ENCODE peak calls at places on chromosomes 11 and 22, in five cellular contexts. P, T, N, D and S are unnamed samples. For H3K79me2, the result is how much of the 10 kb centered on the place peaks cover.

GRCh38 chr11:6606471-6607189 is 3.1 kb downstream of the ILK start:
- DNase-seq in D (peak), N (peak), T (peak), P (peak), S (peak)

GRCh38 chr11:93005239-93005638 is 35.8 kb downstream of the MTNR1B start:
- DNase-seq in T (peak), P (no peak), D (no peak), N (no peak), S (peak)

GRCh38 chr22:19959043-19959586 is 17.5 kb upstream of the TXNRD2 start:
- DNase-seq in D (peak), N (peak), T (peak), P (peak), S (no peak)

GRCh38 chr11:102112654-102112926 is 2.3 kb downstream of the YAP1 start:
- DNase-seq in N (no peak), T (no peak), D (no peak), P (no peak), S (peak)

GRCh38 chr11:120431633-120432032 is 79.9 kb upstream of the GRIK4 start:
- DNase-seq in N (peak), P (peak), D (peak), T (peak), S (peak)

GRCh38 chr22:36540867-36541642 is 12.1 kb upstream of the EIF3D start:
- DNase-seq in D (peak), P (no peak), N (no peak), T (no peak), S (peak)

GRCh38 chr11:116835042-116835772 is 2.2 kb downstream of the APOA1 start:
- DNase-seq in N (no peak), P (no peak), T (no peak), D (peak), S (no peak)

GRCh38 chr11:61270354-61271070 is 24.6 kb downstream of the VWCE start:
- DNase-seq in D (no peak), N (no peak), P (no peak), T (peak), S (peak)

GRCh38 chr11:61347916-61348461 is 13.7 kb downstream of the CYB561A3 start:
- DNase-seq in N (no peak), P (no peak), D (peak), T (no peak), S (no peak)

GRCh38 chr11:9660886-9661285 is 3.0 kb upstream of the SWAP70 start:
- DNase-seq in P (no peak), D (no peak), T (peak), N (no peak), S (peak)

GRCh38 chr11:19679952-19680823 is 32.4 kb upstream of the NAV2 start:
- DNase-seq in N (peak), T (peak), D (peak), P (peak), S (peak)

GRCh38 chr11:115489466-115489865 is 14.7 kb downstream of the CADM1 start:
- DNase-seq in P (no peak), T (no peak), D (no peak), N (no peak), S (no peak)

GRCh38 chr11:5234390-5234834 is at the start of gene HBD:
- DNase-seq in D (no peak), T (peak), P (no peak), N (no peak), S (no peak)

GRCh38 chr11:134532176-134532920 is 120.3 kb upstream of the B3GAT1 start:
- DNase-seq in T (no peak), N (peak), P (no peak), D (no peak), S (no peak)

GRCh38 chr11:73716153-73717056 is 44.5 kb downstream of the RAB6A start:
- DNase-seq in P (no peak), T (no peak), D (no peak), N (no peak), S (no peak)

GRCh38 chr11:2122222-2122906 is 16.8 kb downstream of the IGF2 start:
- DNase-seq in P (no peak), D (no peak), N (no peak), T (no peak), S (peak)

GRCh38 chr22:31238057-31238456 is 26.0 kb downstream of the LIMK2 start:
- DNase-seq in N (no peak), D (no peak), P (no peak), T (no peak), S (peak)

GRCh38 chr11:44388828-44389645 is 79.1 kb upstream of the ALX4 start:
- DNase-seq in D (peak), P (no peak), T (no peak), N (peak), S (no peak)

GRCh38 chr11:118212781-118213565 is 11.8 kb downstream of the JAML start:
- DNase-seq in D (no peak), P (no peak), T (no peak), N (peak), S (no peak)

GRCh38 chr11:19437760-19438159 is 197.0 kb upstream of the E2F8 start:
- DNase-seq in P (no peak), T (peak), D (no peak), N (no peak), S (peak)

GRCh38 chr11:16945671-16946469 is 68.3 kb downstream of the PLEKHA7 start:
- DNase-seq in D (peak), T (peak), N (peak), P (peak), S (peak)

GRCh38 chr22:21624120-21624879 is 5.5 kb downstream of the YDJC start:
- DNase-seq in P (no peak), N (peak), D (peak), T (peak), S (peak)

GRCh38 chr11:15845261-15845660 is 511.1 kb downstream of the SOX6 start:
- DNase-seq in N (peak), P (no peak), T (no peak), D (peak), S (no peak)

GRCh38 chr11:119204066-119204465 is 2.1 kb upstream of the CBL start:
- DNase-seq in N (no peak), T (no peak), P (no peak), D (no peak), S (no peak)

GRCh38 chr11:28833670-28834069 is 725.5 kb downstream of the METTL15 start:
- DNase-seq in N (no peak), D (peak), P (no peak), T (peak), S (peak)

GRCh38 chr22:22884888-22885840 is 2.5 kb upstream of the IGLL5 start:
- DNase-seq in T (no peak), N (no peak), P (no peak), D (no peak), S (no peak)

GRCh38 chr11:18844753-18845367 is 53.3 kb upstream of the PTPN5 start:
- DNase-seq in P (peak), T (peak), D (peak), N (peak), S (peak)

GRCh38 chr22:19756288-19757128 is 4.1 kb upstream of the TBX1 start:
- DNase-seq in N (peak), T (peak), P (peak), D (peak), S (peak)

GRCh38 chr11:10906521-10906920 is 48.7 kb upstream of the ZBED5 start:
- DNase-seq in T (peak), D (no peak), N (no peak), P (no peak), S (peak)

GRCh38 chr22:21623402-21623970 is 6.3 kb downstream of the YDJC start:
- DNase-seq in P (no peak), D (no peak), N (no peak), T (no peak), S (no peak)

GRCh38 chr11:75867778-75868374 is 52.9 kb downstream of the UVRAG start:
- DNase-seq in N (peak), P (peak), T (peak), D (peak), S (peak)

GRCh38 chr11:134655189-134655937 is 243.3 kb upstream of the B3GAT1 start:
- DNase-seq in P (no peak), T (no peak), N (no peak), D (no peak), S (no peak)

GRCh38 chr11:44928807-44929206 is 21.9 kb downstream of the TP53I11 start:
- DNase-seq in N (peak), T (no peak), P (no peak), D (peak), S (no peak)

GRCh38 chr11:19935507-19935906 is 222.9 kb downstream of the NAV2 start:
- DNase-seq in T (peak), D (peak), P (no peak), N (peak), S (peak)

GRCh38 chr22:39462443-39463147 is 5.8 kb downstream of the MGAT3 start:
- DNase-seq in D (peak), T (no peak), P (no peak), N (peak), S (no peak)

GRCh38 chr11:14320020-14320419 is 39.0 kb downstream of the RRAS2 start:
- DNase-seq in N (no peak), T (peak), P (no peak), D (no peak), S (no peak)

GRCh38 chr11:2591805-2592204 is 108.0 kb downstream of the KCNQ1OT1 start:
- DNase-seq in D (no peak), N (no peak), T (no peak), P (no peak), S (no peak)

GRCh38 chr22:19880786-19881569 is 26.3 kb upstream of the GNB1L start:
- DNase-seq in N (peak), P (peak), D (peak), T (peak), S (peak)

GRCh38 chr22:48256041-48256739 is 1493.7 kb downstream of the TBC1D22A start:
- DNase-seq in D (no peak), P (no peak), T (no peak), N (no peak), S (no peak)

GRCh38 chr11:12777208-12777874 is 103.1 kb downstream of the TEAD1 start:
- DNase-seq in P (no peak), D (no peak), N (no peak), T (peak), S (peak)
- TF ChIP-seq EZH2phosphoT487 in P (no peak), D (no peak), N (no peak), T (no peak), S (no peak)

GRCh38 chr11:79237676-79238075 is 203.2 kb downstream of the TENM4 start:
- DNase-seq in T (peak), N (no peak), D (no peak), P (no peak), S (no peak)

GRCh38 chr11:79232346-79232745 is 208.5 kb downstream of the TENM4 start:
- DNase-seq in P (no peak), T (peak), D (no peak), N (no peak), S (no peak)

GRCh38 chr11:79235696-79236095 is 205.1 kb downstream of the TENM4 start:
- DNase-seq in T (no peak), N (no peak), D (no peak), P (no peak), S (no peak)

GRCh38 chr11:79237111-79237510 is 203.7 kb downstream of the TENM4 start:
- DNase-seq in N (no peak), T (peak), D (no peak), P (no peak), S (no peak)

GRCh38 chr11:79236541-79236971 is 204.3 kb downstream of the TENM4 start:
- DNase-seq in T (peak), P (no peak), D (no peak), N (peak), S (no peak)
- H3K27ac ChIP-seq in T (peak), P (no peak), D (no peak), N (no peak), S (no peak)

DNA sequence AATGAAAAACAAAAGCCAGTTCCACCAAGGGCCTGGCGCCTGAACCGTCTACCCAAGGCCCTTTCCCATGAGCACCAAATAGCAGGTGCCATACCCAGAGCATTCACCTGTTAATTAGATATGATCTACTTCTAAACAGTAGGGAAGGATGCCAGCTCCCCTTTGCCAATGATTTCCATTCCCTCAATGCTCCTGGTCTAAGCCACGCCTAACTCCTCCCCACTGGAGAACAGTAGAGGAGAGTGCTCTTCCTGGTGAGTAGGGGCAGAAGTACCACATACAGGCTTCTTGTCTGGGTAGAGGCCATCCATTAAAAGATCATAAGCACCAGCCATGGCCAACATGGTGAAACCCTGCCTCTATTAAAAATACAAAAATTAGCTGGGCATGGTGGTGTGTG is 40.7 kb downstream of the PACSIN2 start:
- DNase-seq in T (no peak), N (no peak), P (no peak), D (no peak), S (no peak)
- H3K79me2 ChIP-seq in T (half or more), N (half or more), P (half or more), D (half or more), S (half or more)

DNA sequence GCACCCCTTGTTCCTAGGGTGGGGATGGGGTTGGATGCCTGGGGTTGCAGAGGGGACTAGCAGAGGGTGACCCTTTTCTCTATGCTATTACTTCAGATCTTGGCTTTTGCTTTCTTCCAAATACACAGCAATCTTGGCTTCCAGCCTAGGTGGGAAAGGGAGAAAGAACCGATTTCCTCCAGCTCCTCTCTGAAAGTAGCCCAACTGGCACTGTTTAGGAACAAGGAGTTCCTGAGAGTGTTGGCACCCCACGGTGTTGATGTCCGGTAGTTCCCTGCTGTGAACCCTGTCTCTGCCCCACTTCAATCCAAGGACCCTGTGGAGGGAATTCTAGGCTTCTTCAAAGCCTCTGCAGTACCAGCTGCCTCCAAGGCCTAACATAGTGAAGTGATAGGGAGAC is 1.1 kb upstream of the SLC3A2 start:
- DNase-seq in P (no peak), N (no peak), T (peak), D (peak), S (no peak)
- TF ChIP-seq EZH2phosphoT487 in P (no peak), N (no peak), T (no peak), D (no peak), S (no peak)